ENCODE peak calls at places on chromosomes 7 and 10, in nine cellular contexts. Q is lower leg skin, C is cardiac fibroblast, R is GM12865, A is esophagus squamous epithelium, T is spleen, Z is Calu3, H is colonic mucosa, F is foreskin fibroblast. W is an unnamed sample.

GRCh38 chr10:73296946-73297345 is 44.5 kb upstream of the MRPS16 start:
- DNase-seq in Q (no peak), C (no peak), R (no peak), A (no peak), T (no peak), Z (no peak), H (no peak), F (no peak), W (no peak)

GRCh38 chr10:70744617-70745138 is 40.5 kb downstream of the TBATA start:
- DNase-seq in Q (no peak), C (no peak), R (no peak), A (no peak), T (peak; percentile 15), Z (no peak), H (no peak), F (no peak), W (no peak)

GRCh38 chr7:130879191-130879590 is 145.2 kb upstream of the KLF14 start:
- DNase-seq in Q (no peak), C (no peak), R (no peak), A (no peak), T (no peak), Z (no peak), H (no peak), F (peak; percentile 40), W (no peak)

GRCh38 chr7:100162874-100163533 is 4.5 kb upstream of the TRAPPC14 start:
- DNase-seq in Q (no peak), C (no peak), R (no peak), A (no peak), T (peak; percentile 73), Z (peak; percentile 27), H (peak; percentile 85), F (no peak), W (no peak)

GRCh38 chr10:20927495-20927894 is 30.4 kb upstream of the NEBL start:
- DNase-seq in Q (no peak), C (no peak), R (no peak), A (no peak), T (no peak), Z (no peak), H (no peak), F (no peak), W (no peak)

GRCh38 chr7:89607797-89608196 is 546.5 kb upstream of the STEAP1 start:
- DNase-seq in Q (no peak), C (no peak), R (no peak), A (no peak), T (no peak), Z (no peak), H (no peak), F (no peak), W (no peak)

GRCh38 chr10:96168546-96168945 is 38.4 kb downstream of the ZNF518A start:
- DNase-seq in Q (no peak), C (no peak), R (no peak), A (no peak), T (no peak), Z (no peak), H (no peak), F (no peak), W (no peak)

GRCh38 chr7:20858913-20859312 is 72.2 kb upstream of the SP8 start:
- DNase-seq in Q (no peak), C (no peak), R (no peak), A (no peak), T (no peak), Z (no peak), H (no peak), F (no peak), W (no peak)

GRCh38 chr7:65953890-65954289 is 28.1 kb downstream of the GUSB start:
- DNase-seq in Q (peak; percentile 46), C (no peak), R (no peak), A (no peak), T (peak; percentile 51), Z (no peak), H (no peak), F (no peak), W (no peak)

GRCh38 chr10:58334817-58335305 is at the start of gene UBE2D1:
- DNase-seq in Q (peak; percentile 98), C (peak; percentile 81), R (peak; percentile 89), A (peak; percentile 47), T (peak; percentile 98), Z (peak; percentile 95), H (peak; percentile 94), F (peak; percentile 90), W (peak; percentile 81)

GRCh38 chr7:100894860-100895700 is 608 bp downstream of the ACHE start:
- DNase-seq in Q (peak; percentile 88), C (no peak), R (no peak), A (no peak), T (peak; percentile 89), Z (peak; percentile 61), H (peak; percentile 69), F (peak; percentile 47), W (peak; percentile 75)

GRCh38 chr7:149369497-149369896 is 91.4 kb downstream of the ZNF777 start:
- DNase-seq in Q (no peak), C (no peak), R (no peak), A (no peak), T (no peak), Z (peak; percentile 35), H (no peak), F (no peak), W (no peak)

GRCh38 chr7:104096683-104097082 is 107.2 kb upstream of the RELN start:
- DNase-seq in Q (no peak), C (no peak), R (peak; percentile 15), A (no peak), T (no peak), Z (peak; percentile 12), H (no peak), F (no peak), W (no peak)

GRCh38 chr10:44990302-44990655 is 10.4 kb upstream of the ZNF22 start:
- DNase-seq in Q (peak; percentile 59), C (no peak), R (no peak), A (no peak), T (no peak), Z (peak; percentile 40), H (no peak), F (no peak), W (no peak)

GRCh38 chr10:58438340-58438739 is 53.1 kb downstream of the TFAM start:
- DNase-seq in Q (no peak), C (peak; percentile 79), R (no peak), A (no peak), T (no peak), Z (no peak), H (no peak), F (peak; percentile 86), W (no peak)

GRCh38 chr10:29869593-29869992 is 189.8 kb downstream of the JCAD start:
- DNase-seq in Q (no peak), C (no peak), R (no peak), A (no peak), T (no peak), Z (no peak), H (no peak), F (no peak), W (no peak)

GRCh38 chr10:2145486-2145885 is 408.2 kb upstream of the ADARB2 start:
- DNase-seq in Q (no peak), C (no peak), R (no peak), A (no peak), T (no peak), Z (no peak), H (no peak), F (no peak), W (no peak)
- TF ChIP-seq CTCF in Q (no peak), C (no peak), R (no peak), A (no peak), T (no peak), Z (no peak), H (no peak), F (no peak), W (no peak)

DNA sequence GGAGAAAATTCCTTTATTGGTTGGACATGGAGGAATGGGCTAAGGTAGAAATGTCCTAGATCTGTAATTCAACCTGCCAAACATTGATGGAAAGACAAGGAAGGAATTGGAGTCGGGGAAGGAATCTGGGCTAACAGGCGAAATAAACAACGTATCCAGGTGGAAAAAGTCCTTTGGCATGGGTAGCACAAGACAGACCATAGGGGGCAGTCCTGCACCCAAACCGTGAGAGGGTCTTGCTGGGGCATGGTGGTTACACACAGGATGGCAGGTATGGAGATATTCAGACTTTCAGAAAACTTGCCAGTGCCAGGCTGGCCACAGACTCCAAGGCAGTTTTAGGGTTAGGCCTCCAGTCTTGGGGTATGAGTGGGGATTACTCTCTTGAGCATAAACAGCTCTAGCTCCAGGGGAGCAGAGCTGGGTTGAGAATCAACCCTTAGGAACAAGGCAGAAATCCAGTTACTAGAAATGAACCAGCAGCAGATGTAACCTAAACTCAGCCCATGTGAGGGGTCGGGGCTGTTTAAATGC is 188.6 kb upstream of the GDF10 start:
- DNase-seq in Q (no peak), C (no peak), R (no peak), A (no peak), T (no peak), Z (no peak), H (peak; percentile 7), F (no peak), W (no peak)
- TF ChIP-seq CTCF in Q (no peak), C (no peak), R (no peak), A (no peak), T (no peak), Z (no peak), H (no peak), F (no peak), W (no peak)

GRCh38 chr7:15555385-15555859 is 6.4 kb downstream of the AGMO start:
- DNase-seq in Q (no peak), C (peak; percentile 34), R (no peak), A (no peak), T (no peak), Z (no peak), H (no peak), F (peak; percentile 58), W (no peak)
- TF ChIP-seq CTCF in Q (no peak), C (peak; percentile 24), R (no peak), A (no peak), T (no peak), Z (no peak), H (no peak), F (peak; percentile 26), W (no peak)

GRCh38 chr7:143373255-143373794 is 7.8 kb upstream of the ZYX start:
- DNase-seq in Q (no peak), C (no peak), R (no peak), A (no peak), T (no peak), Z (no peak), H (no peak), F (no peak), W (no peak)
- TF ChIP-seq CTCF in Q (no peak), C (no peak), R (no peak), A (no peak), T (no peak), Z (no peak), H (no peak), F (no peak), W (no peak)

DNA sequence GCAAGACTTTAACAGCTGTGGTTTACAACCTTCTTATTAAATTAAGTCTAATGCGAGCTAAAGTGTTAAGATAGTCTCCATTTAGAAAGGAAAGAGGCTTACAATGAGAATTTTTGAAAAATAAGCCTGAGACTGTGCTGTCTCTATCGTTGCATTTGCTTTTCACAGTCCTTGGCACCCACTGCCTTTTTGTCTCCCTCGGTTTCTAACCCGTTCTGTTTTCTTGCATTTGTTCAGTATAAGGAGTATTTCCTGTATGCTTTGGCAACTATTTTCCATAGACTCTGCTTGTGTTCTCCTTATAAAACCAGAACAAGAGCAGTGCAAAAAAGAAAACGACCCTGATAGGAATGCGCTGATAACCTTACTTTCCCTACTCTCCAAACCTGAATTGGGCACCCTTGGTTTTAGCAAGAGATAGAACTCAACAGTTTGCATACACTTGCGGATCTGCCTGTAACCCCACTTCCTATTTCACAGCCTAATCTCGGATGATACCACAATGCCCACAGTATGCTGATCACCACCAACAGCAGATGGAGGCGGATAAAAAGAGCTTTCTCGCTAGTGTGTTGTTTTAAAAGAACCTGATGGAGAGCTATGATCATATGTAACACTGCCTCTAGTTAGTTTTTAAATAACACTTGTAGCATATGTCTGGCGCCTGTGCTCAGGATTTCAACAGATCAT is 1.5 kb upstream of the ARHGAP12 start:
- DNase-seq in Q (no peak), C (peak; percentile 18), R (peak; percentile 61), A (no peak), T (no peak), Z (no peak), H (peak; percentile 30), F (peak; percentile 59), W (no peak)
- TF ChIP-seq CTCF in Q (no peak), C (no peak), R (no peak), A (no peak), T (no peak), Z (no peak), H (no peak), F (no peak), W (no peak)